ENCODE peak calls at places on chromosomes 11 and 22, in seven cellular contexts. X is SK-N-SH, B is transverse colon, A is endothelial cell of umbilical vein, Z is spleen, M is prostate gland, R is sigmoid colon. E is an unnamed sample.
A peak's percentile ranks its signal among the peaks of the same experiment; 100 is the strongest.

GRCh38 chr22:20451920-20452319 is 14.3 kb upstream of the SCARF2 start:
- DNase-seq in R (no peak), Z (no peak), X (no peak), B (no peak), A (no peak), M (no peak), E (no peak)

GRCh38 chr11:67698247-67698646 is 23.8 kb upstream of the ALDH3B2 start:
- DNase-seq in R (no peak), A (no peak), X (no peak), M (no peak), B (no peak), Z (no peak), E (no peak)

GRCh38 chr11:108973402-108974119 is 308.7 kb downstream of the DDX10 start:
- DNase-seq in M (no peak), B (no peak), R (no peak), A (peak; percentile 71), Z (no peak), X (no peak), E (no peak)

GRCh38 chr11:120055646-120056045 is 82.3 kb downstream of the TRIM29 start:
- DNase-seq in A (no peak), Z (no peak), X (no peak), R (no peak), B (no peak), M (peak; percentile 77), E (no peak)

GRCh38 chr11:105673089-105673488 is 63.2 kb downstream of the GRIA4 start:
- DNase-seq in Z (no peak), R (no peak), A (peak; percentile 54), X (no peak), B (no peak), M (peak; percentile 5), E (peak; percentile 47)

GRCh38 chr11:96127596-96127959 is 203.7 kb upstream of the MTMR2 start:
- DNase-seq in A (peak; percentile 66), B (no peak), M (no peak), R (no peak), Z (no peak), X (no peak), E (no peak)

GRCh38 chr11:120134931-120135228 is 3.0 kb downstream of the TRIM29 start:
- DNase-seq in Z (peak; percentile 45), X (no peak), R (peak; percentile 39), B (peak; percentile 0), A (no peak), M (peak; percentile 7), E (no peak)

GRCh38 chr11:68706237-68706636 is 21.9 kb downstream of the GAL start:
- DNase-seq in B (no peak), X (no peak), M (no peak), Z (no peak), R (no peak), A (no peak), E (no peak)

GRCh38 chr22:22673099-22673498 is 28.7 kb downstream of the GGTLC2 start:
- DNase-seq in X (no peak), M (no peak), A (no peak), R (no peak), Z (no peak), B (no peak), E (no peak)

GRCh38 chr11:120137611-120138521 is at the start of gene TRIM29:
- DNase-seq in R (peak; percentile 48), B (peak; percentile 49), M (peak; percentile 88), X (peak; percentile 35), A (no peak), Z (peak; percentile 64), E (no peak)

GRCh38 chr11:44950625-44951472 is at the start of gene TP53I11:
- DNase-seq in A (peak; percentile 77), X (peak; percentile 94), R (peak; percentile 88), Z (peak; percentile 95), M (peak; percentile 75), B (peak; percentile 87), E (no peak)

GRCh38 chr11:80873309-80873999 is 1432.6 kb upstream of the TENM4 start:
- DNase-seq in B (no peak), M (no peak), Z (no peak), X (no peak), A (peak; percentile 66), R (no peak), E (no peak)

GRCh38 chr11:126405906-126406305 is 50.4 kb downstream of the ST3GAL4 start:
- DNase-seq in Z (peak; percentile 40), A (no peak), R (no peak), M (no peak), B (peak; percentile 73), X (no peak), E (no peak)

GRCh38 chr11:119520966-119521365 is 98.0 kb upstream of the THY1 start:
- DNase-seq in M (no peak), X (no peak), B (no peak), R (no peak), Z (no peak), A (no peak), E (no peak)

GRCh38 chr22:48702573-48703264 is 1125.0 kb downstream of the BRD1 start:
- DNase-seq in B (no peak), M (no peak), X (no peak), A (no peak), Z (peak; percentile 67), R (peak; percentile 82), E (no peak)

GRCh38 chr22:42704896-42705295 is 15.8 kb downstream of the A4GALT start:
- DNase-seq in X (no peak), A (no peak), M (no peak), Z (no peak), B (no peak), R (no peak), E (no peak)

GRCh38 chr11:119092880-119093665 is 8.4 kb downstream of the HMBS start:
- DNase-seq in Z (no peak), B (no peak), R (peak; percentile 59), M (peak; percentile 67), A (peak; percentile 18), X (no peak), E (no peak)

GRCh38 chr11:95466406-95466805 is 235.4 kb upstream of the SESN3 start:
- DNase-seq in X (no peak), R (no peak), A (no peak), B (no peak), Z (no peak), M (no peak), E (no peak)

GRCh38 chr22:48803993-48804810 is 1023.5 kb downstream of the BRD1 start:
- DNase-seq in R (no peak), B (no peak), M (no peak), A (no peak), Z (peak; percentile 64), X (no peak), E (no peak)

GRCh38 chr22:19129871-19130270 is 1.2 kb upstream of the TSSK2 start:
- DNase-seq in B (no peak), A (no peak), X (no peak), M (peak; percentile 67), Z (no peak), R (no peak), E (no peak)

GRCh38 chr11:14357843-14358728 is 897 bp downstream of the RRAS2 start:
- DNase-seq in X (peak; percentile 83), A (peak; percentile 65), B (peak; percentile 73), R (peak; percentile 73), M (peak; percentile 40), Z (peak; percentile 86), E (no peak)

GRCh38 chr22:27224485-27225364 is 567.3 kb downstream of the MIAT start:
- DNase-seq in B (no peak), M (no peak), X (peak; percentile 75), Z (no peak), A (no peak), R (no peak), E (no peak)

GRCh38 chr11:115724709-115725108 is 220.5 kb upstream of the CADM1 start:
- DNase-seq in Z (no peak), B (no peak), R (no peak), X (no peak), A (no peak), M (no peak), E (no peak)

GRCh38 chr11:71418643-71419042 is 29.6 kb downstream of the DHCR7 start:
- DNase-seq in M (no peak), B (peak; percentile 15), R (no peak), X (no peak), Z (no peak), A (no peak), E (no peak)

GRCh38 chr11:64231536-64231935 is 1.2 kb downstream of the DNAJC4 start:
- DNase-seq in A (no peak), X (no peak), R (no peak), B (no peak), Z (no peak), M (no peak), E (no peak)

GRCh38 chr11:74072286-74072685 is 63.4 kb upstream of the UCP3 start:
- DNase-seq in A (no peak), R (no peak), X (no peak), Z (no peak), M (no peak), B (no peak), E (no peak)
- H3K27ac ChIP-seq in A (no peak overlapping the region), R (no peak overlapping the region), X (no peak overlapping the region), Z (no peak overlapping the region), M (no peak overlapping the region), B (no peak overlapping the region), E (no peak overlapping the region)

GRCh38 chr11:72793452-72794367 is at the start of gene STARD10:
- DNase-seq in A (peak; percentile 96), B (peak; percentile 96), X (peak; percentile 99), R (peak; percentile 97), M (peak; percentile 94), Z (peak; percentile 99), E (peak; percentile 90)
- TF ChIP-seq POLR2AphosphoS5 in A (peak; percentile 84), B (peak; percentile 36), X (peak; percentile 64), R (peak; percentile 61), M (peak; percentile 94), Z (peak; percentile 86), E (peak; percentile 61)

DNA sequence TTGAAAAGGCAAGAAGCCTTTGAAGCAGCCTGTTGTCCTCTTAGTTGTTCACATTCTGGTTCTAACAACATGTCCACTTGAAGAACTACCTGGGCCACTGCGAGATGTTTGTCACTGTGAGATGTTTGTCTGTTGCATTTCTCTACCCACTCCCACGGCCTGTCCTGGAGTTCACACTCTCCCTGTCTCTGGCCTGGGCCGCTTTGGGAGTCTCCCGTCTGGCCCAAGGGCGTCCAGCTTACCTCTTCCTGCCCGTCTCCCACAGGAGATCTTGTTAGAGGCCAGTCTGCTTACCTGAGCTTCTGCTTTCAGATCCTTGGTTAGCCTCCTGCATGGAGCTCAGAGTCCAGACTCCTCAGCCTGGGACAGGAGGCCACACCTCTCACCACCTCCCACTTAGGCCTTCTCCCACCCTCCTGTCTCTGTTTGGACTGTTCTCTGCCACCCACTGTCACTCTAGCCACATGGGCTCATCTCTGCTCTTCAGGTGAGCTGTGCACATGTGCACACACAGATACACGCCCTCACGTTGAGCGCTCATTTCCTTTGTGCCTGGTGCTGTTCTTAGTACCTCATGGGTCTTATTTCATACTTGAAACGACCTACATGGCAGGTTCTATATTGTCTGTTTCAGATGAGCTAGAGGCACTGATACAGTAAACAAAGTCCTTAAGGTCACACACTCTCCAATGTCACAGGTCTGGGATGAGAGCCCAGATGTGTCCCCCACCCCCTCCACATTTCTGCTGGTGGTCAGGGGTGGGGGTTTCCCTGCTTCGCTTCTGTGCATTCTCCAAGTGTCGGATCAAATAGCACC is 66.1 kb downstream of the TBC1D22A start:
- DNase-seq in A (no peak), X (peak; percentile 3), Z (no peak), R (no peak), M (no peak), B (no peak), E (no peak)
- H3K36me3 ChIP-seq in A (no peaks in the 10 kb centered on the region), X (no peaks in the 10 kb centered on the region), Z (no peaks in the 10 kb centered on the region), R (no peaks in the 10 kb centered on the region), M (no peaks in the 10 kb centered on the region), B (no peaks in the 10 kb centered on the region), E (no peaks in the 10 kb centered on the region)

DNA sequence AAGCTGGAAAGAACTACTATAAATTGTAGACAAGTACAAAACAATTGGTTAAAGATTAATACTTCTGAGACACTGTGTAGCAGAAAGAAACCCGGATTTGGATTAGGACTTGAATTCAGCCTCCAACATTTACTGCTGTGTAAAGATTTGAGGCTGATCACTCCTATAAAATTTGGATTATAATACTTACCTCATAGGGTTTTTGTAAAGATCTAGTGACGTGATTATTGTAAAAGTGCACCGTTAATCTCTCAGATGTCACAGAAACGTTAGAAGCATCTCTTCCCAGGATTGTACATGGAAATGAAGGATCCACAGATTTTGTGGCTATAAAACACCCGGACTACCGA is 323 bp upstream of the HIKESHI start:
- DNase-seq in B (no peak), A (no peak), M (no peak), R (no peak), Z (no peak), X (no peak), E (no peak)
- H3K27ac ChIP-seq in B (peak overlapping the region; percentile 88), A (no peak overlapping the region), M (peak overlapping the region; percentile 74), R (no peak overlapping the region), Z (peak overlapping the region; percentile 90), X (no peak overlapping the region), E (no peak overlapping the region)